ENCODE peak calls at places on chromosomes 4 and X, in five cellular contexts. U is IMR-90, O is mesendoderm, Z is neuronal stem cell, M is H9. E is an unnamed sample.

GRCh38 chr4:121049072-121049599 is 23.2 kb downstream of the NDNF start:
- DNase-seq in U (no peak), O (no peak), Z (no peak), M (no peak), E (no peak)

GRCh38 chr4:82293304-82293703 is 80.5 kb downstream of the HNRNPD start:
- DNase-seq in U (no peak), O (no peak), Z (no peak), M (no peak), E (no peak)

GRCh38 chrX:73913580-73913979 is 350.6 kb downstream of the CHIC1 start:
- DNase-seq in U (peak), O (no peak), Z (no peak), M (no peak), E (no peak)

GRCh38 chr4:85708468-85708867 is 233.5 kb downstream of the ARHGAP24 start:
- DNase-seq in U (no peak), O (peak), Z (no peak), M (no peak), E (peak)

GRCh38 chrX:70664726-70665125 is 220.1 kb downstream of the DLG3 start:
- DNase-seq in U (peak), O (peak), Z (peak), M (no peak), E (peak)

GRCh38 chrX:13398839-13399238 is 79.0 kb upstream of the ATXN3L start:
- DNase-seq in U (no peak), O (no peak), Z (no peak), M (no peak), E (no peak)

GRCh38 chrX:22395372-22395771 is 122.7 kb downstream of the CBLL2 start:
- DNase-seq in U (peak), O (no peak), Z (no peak), M (no peak), E (peak)

GRCh38 chrX:10175317-10175871 is 18.6 kb downstream of the CLCN4 start:
- DNase-seq in U (peak), O (no peak), Z (no peak), M (no peak), E (peak)

GRCh38 chr4:8537041-8537461 is 43.1 kb upstream of the GPR78 start:
- DNase-seq in U (peak), O (no peak), Z (no peak), M (no peak), E (peak)

DNA sequence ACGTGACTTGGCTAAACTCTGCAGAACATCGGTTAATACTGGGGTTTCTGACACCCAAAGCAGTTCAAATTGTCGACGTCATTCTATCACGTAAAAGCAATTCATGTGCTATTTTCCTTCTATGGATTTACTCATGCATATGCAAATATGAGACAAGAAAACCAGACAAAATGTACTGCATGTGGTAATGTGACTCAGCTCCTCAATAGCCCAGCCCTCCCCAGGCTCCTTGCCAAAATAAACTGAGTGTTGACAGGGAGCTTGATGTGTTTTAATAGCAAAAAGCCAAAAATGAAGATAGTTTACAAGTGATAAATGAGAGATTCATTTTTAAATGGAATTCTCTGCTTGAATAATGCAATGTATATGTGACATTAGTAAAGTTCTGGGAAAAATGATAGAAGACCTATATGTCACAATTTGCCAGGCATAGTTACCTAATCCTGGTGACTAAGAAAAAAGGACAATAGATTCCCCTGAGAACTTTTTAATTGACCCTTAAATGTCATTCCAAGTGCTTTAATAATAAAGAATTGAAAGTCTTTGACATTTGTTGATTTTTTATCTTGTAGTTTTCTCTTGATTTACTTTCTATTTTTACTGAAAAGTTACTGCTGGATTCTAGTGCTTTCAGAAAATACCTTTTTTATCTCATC is 1700.6 kb upstream of the TENM3 start:
- DNase-seq in U (peak), O (no peak), Z (no peak), M (no peak), E (peak)
- H3K27ac ChIP-seq in U (no peak), O (no peak), Z (no peak), M (no peak), E (no peak)

GRCh38 chr4:498328-498919 is 532 bp downstream of the ZNF721 start:
- DNase-seq in U (no peak), O (peak), Z (no peak), M (no peak), E (peak)
- H3K4ac ChIP-seq in U (peak), O (no peak), Z (no peak), M (no peak), E (no peak)

GRCh38 chrX:39311646-39312045 is 510.4 kb downstream of the MID1IP1 start:
- DNase-seq in U (no peak), O (no peak), Z (no peak), M (no peak), E (no peak)
- H3K27ac ChIP-seq in U (no peak), O (no peak), Z (no peak), M (no peak), E (no peak)

GRCh38 chr4:15656038-15656470 is 897 bp upstream of the FBXL5 start:
- DNase-seq in U (no peak), O (peak), Z (peak), M (peak), E (no peak)

GRCh38 chr4:15653864-15654391 is 1.2 kb downstream of the FBXL5 start:
- DNase-seq in U (peak), O (peak), Z (peak), M (no peak), E (peak)

GRCh38 chr4:15655223-15656037 is at the start of gene FBXL5:
- DNase-seq in U (peak), O (peak), Z (peak), M (peak), E (peak)

GRCh38 chr4:15653430-15653829 is 1.7 kb downstream of the FBXL5 start:
- DNase-seq in U (no peak), O (no peak), Z (no peak), M (no peak), E (peak)

GRCh38 chr4:15654556-15655222 is 468 bp downstream of the FBXL5 start:
- DNase-seq in U (peak), O (peak), Z (no peak), M (peak), E (peak)
- H3K4ac ChIP-seq in U (peak), O (peak), Z (no peak), M (no peak), E (peak)

DNA sequence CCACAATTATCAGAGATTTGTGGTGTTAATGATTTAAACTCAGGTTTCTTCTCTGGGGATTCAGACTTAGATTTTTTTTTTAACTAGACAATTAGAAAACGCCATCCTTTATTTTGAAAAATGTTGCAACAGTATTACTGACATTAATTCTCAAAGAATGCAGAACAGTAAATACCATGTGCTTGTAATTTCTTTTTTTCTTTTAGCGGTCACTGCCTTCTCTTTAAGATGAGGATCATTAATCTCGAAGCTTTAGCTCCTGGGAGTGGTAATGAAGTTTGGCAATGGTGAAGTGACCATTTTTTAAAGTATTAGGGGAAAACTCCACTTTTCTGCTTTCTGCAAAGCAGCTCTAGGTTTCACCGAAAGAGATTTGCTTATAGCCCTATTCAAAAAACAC is 164.0 kb upstream of the MBNL3 start:
- DNase-seq in U (no peak), O (no peak), Z (no peak), M (no peak), E (no peak)
- H3K27ac ChIP-seq in U (no peak), O (no peak), Z (no peak), M (no peak), E (no peak)

GRCh38 chrX:1389993-1390285 is 2.0 kb downstream of the SLC25A6 start:
- DNase-seq in U (no peak), O (no peak), Z (no peak), M (no peak), E (no peak)
- H3K4ac ChIP-seq in U (no peak), O (no peak), Z (no peak), M (no peak), E (no peak)

E was measured in mesenchymal stem cell.